ENCODE peak calls at places on chromosomes 2 and 18, in ten cellular contexts. N, U, I, Q, H, K, D, L, E and S are unnamed samples.
A peak's percentile ranks its signal among the peaks of the same experiment; 100 is the strongest.

GRCh38 chr2:32210767-32211408 is 45.2 kb downstream of the SLC30A6 start:
- DNase-seq in N (no peak), U (no peak), I (no peak), Q (no peak), H (no peak), K (no peak), D (no peak), L (no peak), E (no peak), S (no peak)

GRCh38 chr2:15943378-15943851 is 3.1 kb downstream of the MYCN start:
- DNase-seq in N (no peak), U (peak; percentile 17), I (no peak), Q (no peak), H (no peak), K (peak; percentile 69), D (no peak), L (no peak), E (no peak), S (peak; percentile 72)

GRCh38 chr18:43936176-43936575 is 658.9 kb upstream of the SYT4 start:
- DNase-seq in N (no peak), U (no peak), I (no peak), Q (no peak), H (no peak), K (no peak), D (no peak), L (no peak), E (no peak), S (no peak)

GRCh38 chr2:120520929-120521912 is 175.3 kb downstream of the INHBB start:
- DNase-seq in N (no peak), U (no peak), I (no peak), Q (peak; percentile 23), H (peak; percentile 26), K (no peak), D (peak; percentile 47), L (peak; percentile 26), E (no peak), S (no peak)

GRCh38 chr2:217680376-217680775 is 322.4 kb downstream of the TNS1 start:
- DNase-seq in N (no peak), U (no peak), I (no peak), Q (no peak), H (no peak), K (no peak), D (no peak), L (no peak), E (no peak), S (no peak)

GRCh38 chr2:55013936-55014335 is 36.3 kb downstream of the RTN4 start:
- DNase-seq in N (no peak), U (no peak), I (no peak), Q (no peak), H (no peak), K (no peak), D (no peak), L (no peak), E (no peak), S (no peak)

GRCh38 chr2:199310654-199311275 is 147.0 kb downstream of the SATB2 start:
- DNase-seq in N (no peak), U (no peak), I (no peak), Q (no peak), H (no peak), K (no peak), D (no peak), L (no peak), E (no peak), S (no peak)

GRCh38 chr2:75311993-75312392 is 112.7 kb upstream of the TACR1 start:
- DNase-seq in N (no peak), U (no peak), I (no peak), Q (no peak), H (no peak), K (no peak), D (no peak), L (peak; percentile 90), E (no peak), S (no peak)

GRCh38 chr18:57833441-57834101 is 30.5 kb upstream of the ATP8B1 start:
- DNase-seq in N (no peak), U (peak; percentile 20), I (no peak), Q (no peak), H (peak; percentile 57), K (no peak), D (peak; percentile 50), L (peak; percentile 87), E (no peak), S (no peak)

GRCh38 chr2:38634684-38635083 is 31.2 kb upstream of the GALM start:
- DNase-seq in N (no peak), U (no peak), I (no peak), Q (no peak), H (no peak), K (no peak), D (no peak), L (peak; percentile 80), E (no peak), S (no peak)

GRCh38 chr2:235011607-235011928 is 59.8 kb downstream of the SH3BP4 start:
- DNase-seq in N (no peak), U (no peak), I (no peak), Q (no peak), H (no peak), K (no peak), D (no peak), L (no peak), E (no peak), S (no peak)

GRCh38 chr18:6624271-6624670 is 105.2 kb upstream of the ARHGAP28 start:
- DNase-seq in N (no peak), U (no peak), I (no peak), Q (no peak), H (peak; percentile 73), K (no peak), D (no peak), L (no peak), E (no peak), S (no peak)

GRCh38 chr2:42359304-42359749 is 1.7 kb downstream of the COX7A2L start:
- DNase-seq in N (no peak), U (no peak), I (no peak), Q (no peak), H (peak; percentile 17), K (no peak), D (no peak), L (peak; percentile 45), E (no peak), S (no peak)

GRCh38 chr18:43312891-43313290 is 35.6 kb upstream of the SYT4 start:
- DNase-seq in N (no peak), U (no peak), I (no peak), Q (no peak), H (no peak), K (no peak), D (no peak), L (no peak), E (no peak), S (no peak)

GRCh38 chr18:11871501-11871900 is 20.3 kb downstream of the CHMP1B start:
- DNase-seq in N (no peak), U (no peak), I (no peak), Q (no peak), H (no peak), K (no peak), D (no peak), L (peak; percentile 50), E (no peak), S (no peak)

GRCh38 chr2:240566203-240567136 is 1.8 kb upstream of the RNPEPL1 start:
- DNase-seq in N (no peak), U (peak; percentile 89), I (peak; percentile 96), Q (peak; percentile 97), H (peak; percentile 70), K (peak; percentile 84), D (peak; percentile 98), L (peak; percentile 96), E (peak; percentile 98), S (peak; percentile 96)

GRCh38 chr2:16227811-16228462 is 287.6 kb downstream of the MYCN start:
- DNase-seq in N (no peak), U (no peak), I (no peak), Q (no peak), H (no peak), K (no peak), D (no peak), L (no peak), E (no peak), S (no peak)

GRCh38 chr2:233938676-233939370 is 21.6 kb downstream of the TRPM8 start:
- DNase-seq in N (no peak), U (no peak), I (no peak), Q (no peak), H (no peak), K (no peak), D (no peak), L (no peak), E (no peak), S (no peak)

GRCh38 chr2:216495656-216496055 is 3.0 kb upstream of the RPL37A start:
- DNase-seq in N (no peak), U (peak; percentile 44), I (no peak), Q (no peak), H (peak; percentile 77), K (no peak), D (no peak), L (peak; percentile 45), E (no peak), S (no peak)

GRCh38 chr2:230929381-230930148 is 4.5 kb upstream of the GPR55 start:
- DNase-seq in N (no peak), U (no peak), I (peak; percentile 55), Q (no peak), H (no peak), K (no peak), D (peak; percentile 35), L (peak; percentile 58), E (no peak), S (peak; percentile 23)

GRCh38 chr2:214543386-214543955 is 132.6 kb downstream of the VWC2L start:
- DNase-seq in N (no peak), U (no peak), I (no peak), Q (no peak), H (peak; percentile 66), K (no peak), D (no peak), L (peak; percentile 14), E (no peak), S (no peak)

GRCh38 chr2:29479566-29479965 is 364.4 kb downstream of the CLIP4 start:
- DNase-seq in N (no peak), U (no peak), I (no peak), Q (no peak), H (no peak), K (no peak), D (no peak), L (no peak), E (no peak), S (no peak)

GRCh38 chr18:9091066-9091476 is 11.4 kb upstream of the NDUFV2 start:
- DNase-seq in N (no peak), U (no peak), I (no peak), Q (no peak), H (no peak), K (no peak), D (peak; percentile 60), L (no peak), E (no peak), S (no peak)

GRCh38 chr2:55511508-55512124 is 7.9 kb upstream of the CFAP36 start:
- DNase-seq in N (no peak), U (no peak), I (no peak), Q (no peak), H (peak; percentile 50), K (no peak), D (no peak), L (no peak), E (no peak), S (no peak)

GRCh38 chr2:3960106-3960505 is 256.7 kb downstream of the DCDC2C start:
- DNase-seq in N (no peak), U (no peak), I (no peak), Q (no peak), H (no peak), K (no peak), D (no peak), L (no peak), E (no peak), S (no peak)

GRCh38 chr2:126244937-126245336 is 411.0 kb upstream of the GYPC start:
- DNase-seq in N (no peak), U (peak; percentile 48), I (no peak), Q (peak; percentile 37), H (no peak), K (no peak), D (peak; percentile 45), L (peak; percentile 62), E (no peak), S (peak; percentile 66)

GRCh38 chr18:8003878-8004675 is 437.0 kb downstream of the PTPRM start:
- DNase-seq in N (peak; percentile 22), U (no peak), I (no peak), Q (no peak), H (peak; percentile 77), K (no peak), D (no peak), L (no peak), E (no peak), S (no peak)

GRCh38 chr2:200944467-200945394 is 18.7 kb downstream of the ORC2 start:
- DNase-seq in N (peak; percentile 72), U (no peak), I (no peak), Q (peak; percentile 63), H (peak; percentile 94), K (no peak), D (peak; percentile 73), L (peak; percentile 21), E (no peak), S (no peak)